ENCODE peak calls at places on chromosomes 2 and 18, in eight cellular contexts. One of them, this sample, is unnamed.

GRCh38 chr2:3421541-3421940 is 42.0 kb downstream of the TRAPPC12 start:
- DNase-seq in GM04504: no peak
- DNase-seq in stimulated activated CD8-positive, alpha-beta memory T cell treated with anti-CD3 and anti-CD28 coated beads, Interleukin-12 subunit alpha, Interleukin-12 subunit beta, amount 100 ng/mL, for 1 hour: no peak
- DNase-seq in ureter: no peak
- DNase-seq in iPS-NIHi11: no peak
- DNase-seq in HCEC 1CT: no peak
- DNase-seq in NCI-H774: no peak
- DNase-seq in left cardiac atrium: no peak
- DNase-seq in this sample: no peak

GRCh38 chr2:31067259-31067658 is 71.0 kb downstream of the GALNT14 start:
- DNase-seq in GM04504: no peak
- DNase-seq in stimulated activated CD8-positive, alpha-beta memory T cell treated with anti-CD3 and anti-CD28 coated beads, Interleukin-12 subunit alpha, Interleukin-12 subunit beta, amount 100 ng/mL, for 1 hour: no peak
- DNase-seq in ureter: no peak
- DNase-seq in iPS-NIHi11: no peak
- DNase-seq in HCEC 1CT: no peak
- DNase-seq in NCI-H774: no peak
- DNase-seq in left cardiac atrium: no peak
- DNase-seq in this sample: no peak

GRCh38 chr2:233711312-233712008 is 1.2 kb upstream of the UGT1A5 start:
- DNase-seq in GM04504: peak
- DNase-seq in stimulated activated CD8-positive, alpha-beta memory T cell treated with anti-CD3 and anti-CD28 coated beads, Interleukin-12 subunit alpha, Interleukin-12 subunit beta, amount 100 ng/mL, for 1 hour: peak
- DNase-seq in ureter: peak
- DNase-seq in iPS-NIHi11: peak
- DNase-seq in HCEC 1CT: peak
- DNase-seq in NCI-H774: peak
- DNase-seq in left cardiac atrium: peak
- DNase-seq in this sample: peak

GRCh38 chr2:96957299-96957698 is 29.1 kb downstream of the FAM178B start:
- DNase-seq in GM04504: no peak
- DNase-seq in stimulated activated CD8-positive, alpha-beta memory T cell treated with anti-CD3 and anti-CD28 coated beads, Interleukin-12 subunit alpha, Interleukin-12 subunit beta, amount 100 ng/mL, for 1 hour: no peak
- DNase-seq in ureter: no peak
- DNase-seq in iPS-NIHi11: peak
- DNase-seq in HCEC 1CT: no peak
- DNase-seq in NCI-H774: no peak
- DNase-seq in left cardiac atrium: no peak
- DNase-seq in this sample: peak

GRCh38 chr2:115558725-115559124 is 1116.3 kb downstream of the DPP10 start:
- DNase-seq in GM04504: no peak
- DNase-seq in stimulated activated CD8-positive, alpha-beta memory T cell treated with anti-CD3 and anti-CD28 coated beads, Interleukin-12 subunit alpha, Interleukin-12 subunit beta, amount 100 ng/mL, for 1 hour: no peak
- DNase-seq in ureter: no peak
- DNase-seq in iPS-NIHi11: no peak
- DNase-seq in HCEC 1CT: no peak
- DNase-seq in NCI-H774: no peak
- DNase-seq in left cardiac atrium: no peak
- DNase-seq in this sample: peak

GRCh38 chr2:188701836-188702235 is 272.3 kb upstream of the COL3A1 start:
- DNase-seq in GM04504: no peak
- DNase-seq in stimulated activated CD8-positive, alpha-beta memory T cell treated with anti-CD3 and anti-CD28 coated beads, Interleukin-12 subunit alpha, Interleukin-12 subunit beta, amount 100 ng/mL, for 1 hour: no peak
- DNase-seq in ureter: no peak
- DNase-seq in iPS-NIHi11: no peak
- DNase-seq in HCEC 1CT: peak
- DNase-seq in NCI-H774: no peak
- DNase-seq in left cardiac atrium: no peak
- DNase-seq in this sample: no peak

GRCh38 chr2:1935476-1935875 is 191.2 kb upstream of the PXDN start:
- DNase-seq in GM04504: no peak
- DNase-seq in stimulated activated CD8-positive, alpha-beta memory T cell treated with anti-CD3 and anti-CD28 coated beads, Interleukin-12 subunit alpha, Interleukin-12 subunit beta, amount 100 ng/mL, for 1 hour: no peak
- DNase-seq in ureter: no peak
- DNase-seq in iPS-NIHi11: no peak
- DNase-seq in HCEC 1CT: no peak
- DNase-seq in NCI-H774: no peak
- DNase-seq in left cardiac atrium: no peak
- DNase-seq in this sample: no peak

GRCh38 chr2:232767866-232768265 is 8.5 kb downstream of the KCNJ13 start:
- DNase-seq in GM04504: no peak
- DNase-seq in stimulated activated CD8-positive, alpha-beta memory T cell treated with anti-CD3 and anti-CD28 coated beads, Interleukin-12 subunit alpha, Interleukin-12 subunit beta, amount 100 ng/mL, for 1 hour: no peak
- DNase-seq in ureter: no peak
- DNase-seq in iPS-NIHi11: no peak
- DNase-seq in HCEC 1CT: no peak
- DNase-seq in NCI-H774: no peak
- DNase-seq in left cardiac atrium: no peak
- DNase-seq in this sample: no peak

GRCh38 chr2:179825494-179825893 is 35.9 kb downstream of the ZNF385B start:
- DNase-seq in GM04504: no peak
- DNase-seq in stimulated activated CD8-positive, alpha-beta memory T cell treated with anti-CD3 and anti-CD28 coated beads, Interleukin-12 subunit alpha, Interleukin-12 subunit beta, amount 100 ng/mL, for 1 hour: no peak
- DNase-seq in ureter: no peak
- DNase-seq in iPS-NIHi11: no peak
- DNase-seq in HCEC 1CT: peak
- DNase-seq in NCI-H774: no peak
- DNase-seq in left cardiac atrium: no peak
- DNase-seq in this sample: no peak

GRCh38 chr2:761384-761783 is 84.2 kb upstream of the TMEM18 start:
- DNase-seq in GM04504: no peak
- DNase-seq in stimulated activated CD8-positive, alpha-beta memory T cell treated with anti-CD3 and anti-CD28 coated beads, Interleukin-12 subunit alpha, Interleukin-12 subunit beta, amount 100 ng/mL, for 1 hour: no peak
- DNase-seq in ureter: no peak
- DNase-seq in iPS-NIHi11: no peak
- DNase-seq in HCEC 1CT: no peak
- DNase-seq in NCI-H774: no peak
- DNase-seq in left cardiac atrium: no peak
- DNase-seq in this sample: no peak

GRCh38 chr2:57720728-57721627 is 325.6 kb upstream of the VRK2 start:
- DNase-seq in GM04504: peak
- DNase-seq in stimulated activated CD8-positive, alpha-beta memory T cell treated with anti-CD3 and anti-CD28 coated beads, Interleukin-12 subunit alpha, Interleukin-12 subunit beta, amount 100 ng/mL, for 1 hour: peak
- DNase-seq in ureter: peak
- DNase-seq in iPS-NIHi11: peak
- DNase-seq in HCEC 1CT: peak
- DNase-seq in NCI-H774: no peak
- DNase-seq in left cardiac atrium: peak
- DNase-seq in this sample: peak

GRCh38 chr2:173210270-173211196 is 134.9 kb downstream of the MAP3K20 start:
- DNase-seq in GM04504: peak
- DNase-seq in stimulated activated CD8-positive, alpha-beta memory T cell treated with anti-CD3 and anti-CD28 coated beads, Interleukin-12 subunit alpha, Interleukin-12 subunit beta, amount 100 ng/mL, for 1 hour: peak
- DNase-seq in ureter: peak
- DNase-seq in iPS-NIHi11: peak
- DNase-seq in HCEC 1CT: peak
- DNase-seq in NCI-H774: peak
- DNase-seq in left cardiac atrium: peak
- DNase-seq in this sample: peak

GRCh38 chr18:75478996-75479870 is 51.7 kb upstream of the SMIM21 start:
- DNase-seq in GM04504: no peak
- DNase-seq in stimulated activated CD8-positive, alpha-beta memory T cell treated with anti-CD3 and anti-CD28 coated beads, Interleukin-12 subunit alpha, Interleukin-12 subunit beta, amount 100 ng/mL, for 1 hour: no peak
- DNase-seq in ureter: no peak
- DNase-seq in iPS-NIHi11: peak
- DNase-seq in HCEC 1CT: peak
- DNase-seq in NCI-H774: peak
- DNase-seq in left cardiac atrium: no peak
- DNase-seq in this sample: peak

GRCh38 chr2:220296174-220296573 is 668.7 kb downstream of the SLC4A3 start:
- DNase-seq in GM04504: no peak
- DNase-seq in stimulated activated CD8-positive, alpha-beta memory T cell treated with anti-CD3 and anti-CD28 coated beads, Interleukin-12 subunit alpha, Interleukin-12 subunit beta, amount 100 ng/mL, for 1 hour: no peak
- DNase-seq in ureter: no peak
- DNase-seq in iPS-NIHi11: peak
- DNase-seq in HCEC 1CT: no peak
- DNase-seq in NCI-H774: no peak
- DNase-seq in left cardiac atrium: no peak
- DNase-seq in this sample: peak

GRCh38 chr2:200865736-200865995 is 1.2 kb upstream of the CLK1 start:
- DNase-seq in GM04504: no peak
- DNase-seq in stimulated activated CD8-positive, alpha-beta memory T cell treated with anti-CD3 and anti-CD28 coated beads, Interleukin-12 subunit alpha, Interleukin-12 subunit beta, amount 100 ng/mL, for 1 hour: no peak
- DNase-seq in ureter: no peak
- DNase-seq in iPS-NIHi11: no peak
- DNase-seq in HCEC 1CT: no peak
- DNase-seq in NCI-H774: no peak
- DNase-seq in left cardiac atrium: no peak
- DNase-seq in this sample: no peak

GRCh38 chr2:135843671-135844070 is 6.7 kb upstream of the LCT start:
- DNase-seq in GM04504: no peak
- DNase-seq in stimulated activated CD8-positive, alpha-beta memory T cell treated with anti-CD3 and anti-CD28 coated beads, Interleukin-12 subunit alpha, Interleukin-12 subunit beta, amount 100 ng/mL, for 1 hour: no peak
- DNase-seq in ureter: no peak
- DNase-seq in iPS-NIHi11: no peak
- DNase-seq in HCEC 1CT: no peak
- DNase-seq in NCI-H774: no peak
- DNase-seq in left cardiac atrium: no peak
- DNase-seq in this sample: no peak